ENCODE peak calls at places on chromosomes 4 and X, in eight cellular contexts. M is cardiac muscle cell, J is K562, I is PC-3, U is H1, Z is tibial nerve, K is psoas muscle, Q is astrocyte. P is an unnamed sample. For H3K27me3, the result is how much of the 10 kb centered on the place peaks cover.

GRCh38 chr4:129804458-129804981 is 708.6 kb downstream of the C4orf33 start:
- DNase-seq in M (no peak), J (no peak), I (no peak), U (no peak), Z (no peak), K (no peak), Q (no peak), P (no peak)

GRCh38 chrX:105645667-105646354 is 176.5 kb upstream of the NRK start:
- DNase-seq in M (no peak), J (no peak), I (peak), U (no peak), Z (no peak), K (no peak), Q (peak), P (no peak)

GRCh38 chrX:78029663-78030062 is 60.2 kb upstream of the PGAM4 start:
- DNase-seq in M (peak), J (peak), I (peak), U (no peak), Z (no peak), K (no peak), Q (peak), P (no peak)

GRCh38 chr4:127709456-127709855 is 20.7 kb upstream of the SLC25A31 start:
- DNase-seq in M (no peak), J (no peak), I (peak), U (no peak), Z (no peak), K (no peak), Q (peak), P (no peak)

GRCh38 chrX:24493740-24494543 is 28.9 kb downstream of the PDK3 start:
- DNase-seq in M (no peak), J (no peak), I (peak), U (no peak), Z (no peak), K (no peak), Q (no peak), P (no peak)

GRCh38 chr4:4555916-4556315 is 14.1 kb upstream of the STX18 start:
- DNase-seq in M (no peak), J (no peak), I (no peak), U (no peak), Z (no peak), K (no peak), Q (peak), P (no peak)

GRCh38 chrX:41522681-41523080 is 75.5 kb downstream of the NYX start:
- DNase-seq in M (no peak), J (no peak), I (no peak), U (no peak), Z (no peak), K (no peak), Q (no peak), P (no peak)

GRCh38 chr4:1644906-1645657 is 39.0 kb downstream of the FAM53A start:
- DNase-seq in M (peak), J (no peak), I (no peak), U (no peak), Z (no peak), K (peak), Q (peak), P (no peak)

GRCh38 chr4:8760561-8760960 is 111.1 kb downstream of the HMX1 start:
- DNase-seq in M (no peak), J (no peak), I (no peak), U (no peak), Z (no peak), K (peak), Q (no peak), P (peak)

GRCh38 chr4:139904406-139904805 is 238.8 kb downstream of the MGST2 start:
- DNase-seq in M (no peak), J (no peak), I (no peak), U (no peak), Z (no peak), K (no peak), Q (no peak), P (no peak)

GRCh38 chr4:165457793-165458192 is 79.0 kb downstream of the CPE start:
- DNase-seq in M (no peak), J (no peak), I (no peak), U (no peak), Z (no peak), K (no peak), Q (no peak), P (no peak)

GRCh38 chr4:73732759-73733431 is 7.5 kb upstream of the CXCL8 start:
- DNase-seq in M (no peak), J (no peak), I (peak), U (no peak), Z (no peak), K (no peak), Q (no peak), P (no peak)

GRCh38 chr4:123878976-123879375 is 482.4 kb downstream of the SPRY1 start:
- DNase-seq in M (no peak), J (no peak), I (peak), U (no peak), Z (no peak), K (no peak), Q (no peak), P (no peak)

GRCh38 chr4:70927502-70928139 is 25.5 kb downstream of the MOB1B start:
- DNase-seq in M (no peak), J (no peak), I (no peak), U (no peak), Z (no peak), K (no peak), Q (no peak), P (no peak)

GRCh38 chrX:68440940-68441339 is 7.6 kb upstream of the OPHN1 start:
- DNase-seq in M (peak), J (no peak), I (peak), U (no peak), Z (peak), K (no peak), Q (peak), P (no peak)

GRCh38 chrX:20061869-20062254 is 54.8 kb downstream of the MAP7D2 start:
- DNase-seq in M (no peak), J (no peak), I (peak), U (no peak), Z (no peak), K (no peak), Q (peak), P (no peak)

DNA sequence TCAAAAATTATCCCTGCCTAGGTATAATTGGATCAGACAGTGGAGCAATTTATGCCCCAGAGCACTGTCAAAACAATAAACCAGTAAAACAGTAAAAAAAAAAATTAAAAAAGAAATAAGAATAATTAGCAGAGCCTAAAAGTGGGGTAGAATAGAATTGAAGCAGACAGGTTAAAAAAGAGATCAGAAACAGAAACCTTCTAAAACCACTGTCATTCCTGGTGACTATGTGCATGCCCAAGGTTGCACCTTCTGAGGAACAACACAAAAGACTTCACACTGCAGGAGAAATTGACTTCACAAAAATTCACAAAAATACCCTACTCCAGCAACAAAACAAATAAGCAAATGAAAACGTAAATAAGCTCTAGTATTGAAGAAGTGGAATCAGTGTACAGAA is 168.6 kb downstream of the SPANXA1 start:
- DNase-seq in M (no peak), J (no peak), I (no peak), U (no peak), Z (no peak), K (no peak), Q (no peak), P (no peak)
- TF ChIP-seq CTCF in M (no peak), J (no peak), I (no peak), U (no peak), Z (no peak), K (no peak), Q (no peak), P (no peak)

GRCh38 chrX:132694331-132694823 is 205.5 kb upstream of the MBNL3 start:
- DNase-seq in M (no peak), J (no peak), I (no peak), U (no peak), Z (no peak), K (no peak), Q (no peak), P (no peak)
- H3K27me3 ChIP-seq in M (under half), J (under half), I (under half), U (under half), Z (under half), K (under half), Q (under half), P (under half)

GRCh38 chr4:118969359-118969758 is 80.7 kb downstream of the SYNPO2 start:
- DNase-seq in M (peak), J (no peak), I (peak), U (no peak), Z (peak), K (peak), Q (peak), P (no peak)
- TF ChIP-seq CTCF in M (peak), J (peak), I (peak), U (peak), Z (peak), K (peak), Q (peak), P (peak)

DNA sequence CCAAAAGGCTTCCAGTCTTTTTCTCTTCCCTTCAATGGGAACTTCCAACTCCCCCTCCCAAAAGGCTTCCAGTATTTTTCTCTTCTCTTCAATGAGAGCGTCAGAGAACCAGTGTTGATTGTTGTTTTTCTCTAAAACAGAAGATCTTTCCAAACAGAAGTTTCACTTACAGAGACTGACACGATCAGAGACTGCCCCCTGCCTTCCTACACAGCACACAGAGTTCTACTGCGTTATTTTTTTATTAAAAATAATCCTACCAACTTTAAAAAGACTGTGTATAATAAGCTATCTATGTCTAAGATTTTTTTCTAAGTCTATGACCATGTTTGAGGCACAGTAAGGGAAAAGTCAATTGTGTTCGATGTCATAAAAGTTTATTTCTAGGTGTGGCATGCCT is 3.5 kb upstream of the HTR2C start:
- DNase-seq in M (peak), J (no peak), I (peak), U (no peak), Z (no peak), K (no peak), Q (no peak), P (no peak)
- H3K27me3 ChIP-seq in M (half or more), J (under half), I (under half), U (under half), Z (half or more), K (under half), Q (under half), P (under half)